ENCODE peak calls at places on chromosomes 12 and 14, in five cellular contexts. K is activated CD4-positive, alpha-beta T cell treated with anti-CD3 and anti-CD28 coated beads for 24 hours; D is tibial artery; S is M059J; A is stimulated activated CD8-positive, alpha-beta memory T cell treated with anti-CD3 and anti-CD28 coated beads, Interleukin-7, amount 100 ng/mL, for 4 hours. M is an unnamed sample.

GRCh38 chr12:53201639-53202038 is 5.4 kb downstream of the ITGB7 start:
- DNase-seq in S (no peak), A (no peak), K (no peak), D (no peak), M (peak; percentile 7)

GRCh38 chr14:85415015-85415712 is 114.8 kb upstream of the FLRT2 start:
- DNase-seq in K (no peak), S (peak; percentile 6), D (peak; percentile 38), A (no peak), M (no peak)

GRCh38 chr12:121087467-121088207 is 45.0 kb upstream of the P2RX7 start:
- DNase-seq in K (no peak), A (no peak), S (peak; percentile 29), D (no peak), M (no peak)

GRCh38 chr12:6539276-6540134 is 5.2 kb downstream of the GAPDH start:
- DNase-seq in A (no peak), S (peak; percentile 50), K (peak; percentile 14), D (no peak), M (no peak)

GRCh38 chr12:98399532-98399931 is 115.9 kb upstream of the TMPO start:
- DNase-seq in A (peak; percentile 72), S (peak; percentile 63), K (peak; percentile 55), D (no peak), M (no peak)

GRCh38 chr12:7642876-7643309 is 22.8 kb downstream of the APOBEC1 start:
- DNase-seq in K (no peak), S (no peak), D (no peak), A (no peak), M (no peak)

GRCh38 chr12:27424631-27425230 is 21.8 kb upstream of the SMCO2 start:
- DNase-seq in S (peak; percentile 53), D (no peak), A (no peak), K (no peak), M (no peak)

GRCh38 chr14:70018246-70018645 is 139.0 kb downstream of the SMOC1 start:
- DNase-seq in A (no peak), S (no peak), D (no peak), K (no peak), M (no peak)

GRCh38 chr12:87870061-87870460 is 159.1 kb downstream of the C12orf50 start:
- DNase-seq in A (no peak), K (no peak), D (no peak), S (peak; percentile 34), M (no peak)

GRCh38 chr14:69574266-69574953 is at the start of gene CCDC177:
- DNase-seq in K (peak; percentile 74), A (peak; percentile 58), S (peak; percentile 48), D (no peak), M (peak; percentile 86)

M was measured in aorta.